ENCODE peak calls at places on chromosomes 13 and 19, in nine cellular contexts. R is frontal cortex; W is ELR; E is hypothalamus; C is cardiac fibroblast; S is SK-N-SH; M is substantia nigra; O is stimulated activated CD4-positive, alpha-beta T cell treated with anti-CD3 and anti-CD28 coated beads, Interleukin-1b, Interleukin-23, amount 100 ng/mL, for 24 hours; Q is AG04449. D is an unnamed sample.

GRCh38 chr19:8311461-8312260 is 3.5 kb upstream of the CD320 start:
- DNase-seq in S (no peak), M (no peak), O (no peak), W (no peak), E (no peak), C (no peak), Q (no peak), R (no peak), D (no peak)

GRCh38 chr13:48400820-48401219 is 12.1 kb downstream of the LPAR6 start:
- DNase-seq in O (no peak), C (peak), R (no peak), W (peak), E (no peak), Q (peak), M (no peak), S (no peak), D (no peak)

GRCh38 chr13:74062933-74063332 is 71.3 kb downstream of the KLF12 start:
- DNase-seq in Q (no peak), E (no peak), M (no peak), O (peak), W (no peak), C (peak), R (peak), S (no peak), D (peak)

GRCh38 chr19:17086129-17086528 is 10.6 kb downstream of the MYO9B start:
- DNase-seq in W (no peak), Q (no peak), M (peak), E (peak), O (no peak), S (no peak), C (no peak), R (peak), D (no peak)

GRCh38 chr13:29845440-29846056 is 4.9 kb downstream of the UBL3 start:
- DNase-seq in W (peak), E (no peak), M (no peak), C (peak), Q (no peak), S (no peak), R (no peak), O (no peak), D (no peak)

GRCh38 chr13:80022146-80022545 is 318.8 kb downstream of the SPRY2 start:
- DNase-seq in E (no peak), W (no peak), C (no peak), R (no peak), S (peak), O (no peak), Q (no peak), M (no peak), D (no peak)

GRCh38 chr13:47004552-47004951 is 107.7 kb upstream of the HTR2A start:
- DNase-seq in R (no peak), E (no peak), W (no peak), C (no peak), Q (no peak), S (no peak), O (no peak), M (no peak), D (no peak)

GRCh38 chr13:29522044-29522685 is 73.3 kb downstream of the SLC7A1 start:
- DNase-seq in S (no peak), M (no peak), O (no peak), Q (peak), C (peak), R (no peak), E (no peak), W (peak), D (no peak)

GRCh38 chr13:59099182-59099950 is 1064.4 kb downstream of the DIAPH3 start:
- DNase-seq in C (peak), S (no peak), E (no peak), Q (no peak), W (no peak), O (no peak), R (no peak), M (no peak), D (no peak)

GRCh38 chr19:4301590-4302237 is 475 bp downstream of the TMIGD2 start:
- DNase-seq in O (no peak), S (no peak), R (no peak), Q (no peak), C (no peak), M (no peak), W (no peak), E (no peak), D (no peak)

GRCh38 chr13:79679334-79679733 is 198.4 kb downstream of the NDFIP2 start:
- DNase-seq in E (no peak), C (peak), R (no peak), Q (no peak), W (peak), O (peak), M (peak), S (peak), D (no peak)

GRCh38 chr19:1488282-1488601 is 1.9 kb downstream of the PCSK4 start:
- DNase-seq in E (no peak), O (no peak), S (no peak), Q (no peak), W (no peak), M (no peak), C (no peak), R (no peak), D (no peak)

GRCh38 chr19:33697766-33698165 is 76.0 kb downstream of the CHST8 start:
- DNase-seq in O (no peak), Q (no peak), C (no peak), R (no peak), S (no peak), E (no peak), M (no peak), W (no peak), D (no peak)

GRCh38 chr13:77150651-77151050 is 123.7 kb upstream of the FBXL3 start:
- DNase-seq in Q (no peak), S (peak), R (no peak), O (no peak), W (no peak), M (no peak), C (no peak), E (no peak), D (no peak)

D was measured in cerebellum.